ENCODE peak calls at places on chromosomes 4 and X, in nine cellular contexts. N is dorsolateral prefrontal cortex, W is nephron progenitor cell, E is WTC11, L is esophagus squamous epithelium, R is neural crest cell, B is retinal pigment epithelial cell, U is fibroblast of pulmonary artery, D is cardiac muscle cell. V is an unnamed sample.

GRCh38 chr4:4845027-4845426 is 14.4 kb upstream of the MSX1 start:
- DNase-seq in W (no peak), D (no peak), U (no peak), L (no peak), R (no peak), E (no peak), B (no peak), N (no peak), V (no peak)

GRCh38 chrX:69551421-69552009 is 47.4 kb downstream of the NALF2 start:
- DNase-seq in B (no peak), W (no peak), L (no peak), N (no peak), R (no peak), E (no peak), D (peak), U (peak), V (no peak)

GRCh38 chrX:40072246-40072645 is 25.5 kb downstream of the BCOR start:
- DNase-seq in R (no peak), L (no peak), N (no peak), W (no peak), E (no peak), D (no peak), B (no peak), U (no peak), V (no peak)

GRCh38 chr4:43233321-43233720 is 340.8 kb downstream of the GRXCR1 start:
- DNase-seq in E (no peak), U (no peak), W (no peak), D (no peak), R (no peak), L (no peak), B (no peak), N (no peak), V (no peak)

GRCh38 chr4:66769436-66769835 is 775.9 kb downstream of the CENPC start:
- DNase-seq in W (no peak), N (no peak), B (peak), D (no peak), U (no peak), R (no peak), L (no peak), E (no peak), V (no peak)

GRCh38 chrX:57652705-57653104 is 27.4 kb downstream of the NLRP2B start:
- DNase-seq in U (no peak), D (no peak), N (no peak), B (no peak), L (no peak), W (no peak), E (no peak), R (no peak), V (no peak)

GRCh38 chr4:11611868-11612267 is 183.2 kb upstream of the HS3ST1 start:
- DNase-seq in B (no peak), N (no peak), R (no peak), W (no peak), D (no peak), E (no peak), L (no peak), U (no peak), V (no peak)

GRCh38 chrX:41922694-41923171 is 621 bp downstream of the CASK start:
- DNase-seq in E (peak), R (peak), L (no peak), W (peak), B (no peak), U (peak), D (peak), N (no peak), V (no peak)

GRCh38 chr4:8230891-8231290 is 31.8 kb downstream of the SH3TC1 start:
- DNase-seq in B (no peak), R (no peak), D (no peak), E (no peak), N (no peak), W (no peak), U (no peak), L (no peak), V (no peak)

GRCh38 chr4:119041951-119042560 is 93.6 kb upstream of the MYOZ2 start:
- DNase-seq in L (no peak), W (peak), E (peak), R (peak), N (no peak), B (no peak), U (peak), D (peak), V (no peak)

GRCh38 chrX:53080628-53081580 is 1.3 kb upstream of the TSPYL2 start:
- DNase-seq in U (peak), L (no peak), R (no peak), W (no peak), E (no peak), N (no peak), B (no peak), D (peak), V (no peak)

GRCh38 chr4:63085091-63085490 is 1324.2 kb downstream of the TECRL start:
- DNase-seq in R (no peak), N (no peak), E (no peak), U (no peak), D (no peak), L (no peak), W (no peak), B (peak), V (no peak)

GRCh38 chrX:70168238-70169188 is 8.8 kb upstream of the DGAT2L6 start:
- DNase-seq in B (peak), R (no peak), W (peak), N (no peak), D (peak), U (peak), L (no peak), E (peak), V (no peak)

GRCh38 chr4:81314196-81314896 is 99.3 kb upstream of the PRKG2 start:
- DNase-seq in E (no peak), B (no peak), D (peak), W (peak), U (peak), L (no peak), R (no peak), N (no peak), V (no peak)

GRCh38 chr4:53321151-53321987 is 44.5 kb downstream of the SCFD2 start:
- DNase-seq in B (peak), L (no peak), R (no peak), N (no peak), D (peak), E (no peak), W (no peak), U (peak), V (no peak)

GRCh38 chr4:172104534-172104933 is 291.3 kb downstream of the GALNTL6 start:
- DNase-seq in N (no peak), R (no peak), W (no peak), E (no peak), B (peak), L (no peak), D (no peak), U (no peak), V (no peak)

GRCh38 chr4:125283702-125284279 is 31.0 kb upstream of the FAT4 start:
- DNase-seq in U (peak), W (peak), B (no peak), D (peak), E (no peak), L (no peak), N (no peak), R (no peak), V (no peak)

GRCh38 chr4:147589586-147589985 is 27.6 kb upstream of the TMEM184C start:
- DNase-seq in L (no peak), U (no peak), D (no peak), W (peak), E (no peak), N (no peak), B (no peak), R (no peak), V (no peak)

GRCh38 chrX:48045410-48046311 is 25.8 kb downstream of the ZNF630 start:
- DNase-seq in N (no peak), D (peak), L (no peak), U (peak), R (no peak), W (no peak), B (peak), E (no peak), V (no peak)

DNA sequence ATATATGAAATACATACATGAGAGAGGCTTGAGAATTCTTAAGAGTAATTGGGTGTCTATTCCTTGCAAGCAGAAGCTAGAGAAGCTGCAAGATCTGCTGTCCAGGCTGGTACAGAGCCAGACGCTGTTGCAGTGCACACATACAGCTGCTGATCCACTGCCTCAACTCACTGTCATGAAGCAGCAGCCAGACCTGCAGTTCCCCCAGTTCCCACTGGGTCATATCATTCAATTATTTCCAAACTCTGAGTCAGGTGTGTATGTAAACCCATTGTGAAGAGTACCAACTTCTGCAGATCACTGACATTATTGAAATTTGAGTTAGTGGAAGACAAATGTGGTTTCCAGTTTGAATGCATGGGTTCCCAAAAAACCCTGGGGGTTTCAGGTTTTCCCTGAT is 1212.8 kb upstream of the ADGRL3 start:
- DNase-seq in R (no peak), N (no peak), B (no peak), D (no peak), L (no peak), W (no peak), E (no peak), U (no peak), V (no peak)
- TF ChIP-seq CTCF in R (no peak), N (no peak), B (no peak), D (no peak), L (no peak), W (no peak), E (no peak), U (no peak), V (no peak)

DNA sequence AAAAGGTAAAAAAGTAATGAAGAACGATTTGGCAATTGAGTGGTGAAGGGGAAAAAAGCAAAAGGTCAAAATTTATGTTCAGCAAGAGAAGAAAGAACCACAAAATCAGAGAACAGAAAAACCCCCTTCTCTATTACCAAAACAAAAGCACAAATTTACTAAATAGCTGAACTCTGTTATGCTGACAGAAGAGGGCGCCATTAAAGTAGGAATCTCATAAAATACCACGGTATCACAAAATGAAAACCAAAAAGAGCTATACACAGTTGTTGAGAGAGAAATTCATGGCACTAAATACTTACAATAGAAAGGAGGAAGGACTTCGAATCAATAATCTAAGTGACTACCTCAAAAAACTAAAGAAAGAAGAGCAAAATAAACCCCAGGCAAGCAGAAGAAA is 69.6 kb upstream of the CXorf66 start:
- DNase-seq in U (peak), B (no peak), L (no peak), R (no peak), N (no peak), D (peak), E (no peak), W (no peak), V (no peak)
- TF ChIP-seq CTCF in U (peak), B (peak), L (no peak), R (peak), N (no peak), D (no peak), E (no peak), W (peak), V (no peak)

DNA sequence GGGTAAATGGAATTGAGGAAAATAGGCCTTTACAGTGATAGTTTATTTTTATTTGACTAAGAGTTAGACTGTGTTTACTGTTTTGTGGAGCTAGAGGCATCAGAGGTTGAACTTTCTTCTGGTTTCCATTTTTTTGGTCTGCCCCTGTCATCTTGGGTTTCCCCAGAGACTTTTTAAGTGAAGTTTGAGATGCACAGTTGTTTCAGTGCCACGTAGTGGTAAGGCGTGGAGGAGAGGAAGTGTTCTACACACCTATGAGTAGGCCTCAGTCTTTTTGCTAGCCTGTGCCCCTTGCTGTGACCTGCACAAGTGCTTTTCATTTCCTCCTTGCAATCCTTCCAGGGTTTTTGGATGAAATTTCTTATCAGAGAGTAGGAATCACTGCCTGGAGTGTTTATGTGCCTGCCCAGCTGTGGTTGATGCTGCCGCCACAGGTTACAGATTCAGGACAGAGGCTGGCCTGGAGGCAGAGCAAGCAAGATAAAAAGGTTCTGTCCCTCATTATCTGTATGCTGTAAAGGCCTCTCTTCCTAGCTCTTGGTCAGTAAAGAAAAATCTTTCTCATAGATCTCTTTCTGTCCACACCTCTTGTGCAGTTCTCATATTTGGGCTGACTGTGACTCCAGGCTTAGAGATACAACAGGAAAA is 12.5 kb upstream of the HSFX4 start:
- DNase-seq in W (no peak), B (no peak), L (no peak), R (no peak), U (no peak), E (no peak), D (no peak), N (no peak), V (no peak)
- TF ChIP-seq CTCF in W (no peak), B (no peak), L (no peak), R (no peak), U (no peak), E (no peak), D (no peak), N (no peak), V (no peak)

DNA sequence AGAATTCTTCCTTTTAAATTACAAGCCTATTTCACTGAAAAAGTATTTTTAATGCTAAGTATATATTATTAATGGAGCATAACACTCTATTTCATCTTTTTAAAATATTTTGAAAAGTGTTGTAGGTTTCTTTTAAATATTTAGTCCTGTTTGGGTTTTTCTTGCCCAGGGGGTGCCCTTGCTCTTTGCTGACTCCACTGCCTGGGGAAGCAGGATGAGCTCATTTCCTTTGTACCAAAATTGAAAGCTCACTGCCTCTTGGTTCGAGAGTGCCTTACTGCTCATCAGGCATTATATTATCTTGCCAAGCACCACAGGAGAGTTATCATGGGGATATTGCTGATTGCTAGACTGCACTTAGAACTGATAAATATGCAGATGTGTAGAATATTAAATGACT is 819.2 kb downstream of the PCDH18 start:
- DNase-seq in E (no peak), W (no peak), U (peak), D (peak), L (no peak), R (no peak), B (no peak), N (no peak), V (no peak)
- TF ChIP-seq CTCF in E (no peak), W (no peak), U (no peak), D (peak), L (no peak), R (no peak), B (no peak), N (peak), V (no peak)

GRCh38 chr4:47824844-47825243 is 13.0 kb downstream of the CORIN start:
- DNase-seq in L (no peak), W (peak), B (no peak), U (no peak), N (no peak), E (no peak), R (no peak), D (no peak), V (no peak)
- TF ChIP-seq CTCF in L (no peak), W (no peak), B (no peak), U (no peak), N (no peak), E (no peak), R (no peak), D (no peak), V (no peak)

DNA sequence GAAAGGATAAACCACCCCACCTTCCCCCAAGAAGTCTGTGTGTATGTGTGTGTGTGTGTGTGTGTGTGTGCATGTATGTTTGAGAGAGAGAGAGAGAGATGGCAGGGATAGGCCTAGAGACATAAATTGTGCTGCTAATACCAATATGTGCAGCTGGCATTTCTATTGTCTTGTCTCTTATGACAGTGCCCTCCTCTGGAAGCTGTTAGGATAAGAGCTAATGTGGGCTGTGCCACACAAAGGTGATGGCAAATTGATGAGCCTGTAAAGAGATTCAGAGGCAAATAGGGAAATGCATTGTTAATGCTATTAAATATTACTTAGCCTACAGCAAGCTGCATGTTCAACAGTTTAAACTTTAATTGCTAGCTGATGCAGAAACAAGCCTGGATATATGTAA is 332.0 kb downstream of the NKX6-1 start:
- DNase-seq in L (no peak), B (no peak), N (no peak), D (no peak), W (no peak), E (no peak), R (no peak), U (no peak), V (no peak)
- TF ChIP-seq CTCF in L (no peak), B (no peak), N (no peak), D (no peak), W (no peak), E (no peak), R (no peak), U (no peak), V (no peak)

GRCh38 chr4:139692300-139693012 is 26.8 kb downstream of the MGST2 start:
- DNase-seq in B (no peak), L (no peak), W (no peak), N (no peak), E (peak), U (no peak), R (no peak), D (no peak), V (no peak)
- TF ChIP-seq CTCF in B (peak), L (peak), W (no peak), N (no peak), E (no peak), U (peak), R (peak), D (peak), V (no peak)

GRCh38 chrX:147476008-147476407 is 435.7 kb upstream of the FMR1 start:
- DNase-seq in U (peak), N (no peak), W (peak), R (peak), D (no peak), E (no peak), L (no peak), B (no peak), V (no peak)
- TF ChIP-seq CTCF in U (no peak), N (no peak), W (peak), R (peak), D (no peak), E (no peak), L (no peak), B (peak), V (no peak)

DNA sequence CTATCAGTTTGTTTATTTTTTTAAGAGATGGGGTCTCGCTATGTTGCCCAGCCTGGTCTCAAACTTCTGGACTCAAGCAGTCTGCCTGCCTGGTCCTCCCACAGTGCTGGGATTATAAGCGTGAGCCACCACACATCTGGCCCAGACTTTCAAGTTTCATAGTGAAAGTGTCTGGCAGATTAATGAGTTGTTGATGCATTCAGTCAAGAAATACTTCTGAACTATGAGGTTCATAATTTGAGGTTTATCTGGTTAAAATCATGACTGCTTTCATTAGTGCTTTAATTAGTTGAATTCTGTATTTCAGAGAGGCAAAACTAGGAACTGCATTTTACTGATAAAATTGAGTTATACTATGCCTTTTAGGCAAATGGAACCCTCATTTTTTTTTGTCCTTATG is 638.6 kb downstream of the RPA4 start:
- DNase-seq in N (no peak), R (no peak), L (no peak), E (no peak), D (no peak), U (no peak), B (no peak), W (no peak), V (no peak)
- TF ChIP-seq CTCF in N (no peak), R (no peak), L (no peak), E (no peak), D (no peak), U (no peak), B (no peak), W (no peak), V (no peak)

DNA sequence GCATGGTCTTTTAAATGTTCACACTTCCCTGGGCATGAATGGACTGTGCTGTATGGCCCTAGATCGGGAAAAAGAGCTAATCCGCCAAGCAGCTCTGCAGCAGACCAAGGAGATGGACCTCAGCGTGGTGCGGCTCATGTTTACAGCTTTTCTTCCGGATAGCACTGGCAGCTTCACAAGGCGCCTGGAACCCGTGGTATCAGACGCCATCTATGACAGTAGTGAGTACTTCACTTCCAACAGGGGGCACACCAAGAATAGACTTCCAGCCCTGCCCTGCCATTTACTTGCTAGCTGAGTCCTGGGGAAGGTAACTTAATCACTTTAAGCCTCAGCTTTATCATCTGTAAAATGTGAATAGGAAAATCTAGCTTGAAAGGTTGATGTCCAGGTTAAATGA is 77.7 kb downstream of the NFKB1 start:
- DNase-seq in U (no peak), L (no peak), N (peak), R (no peak), W (peak), D (no peak), E (peak), B (no peak), V (no peak)
- TF ChIP-seq CTCF in U (no peak), L (no peak), N (peak), R (peak), W (no peak), D (no peak), E (no peak), B (no peak), V (no peak)

V was measured in omental fat pad.